ENCODE peak calls at places on chromosomes 3 and 15, in five cellular contexts. G is AG04450, P is ovary, W is transverse colon, T is astrocyte of the spinal cord. E is an unnamed sample.

GRCh38 chr3:127254730-127255129 is 33.1 kb downstream of the PRR20G start:
- DNase-seq in G (no peak), P (no peak), W (no peak), T (no peak), E (no peak)

GRCh38 chr3:14431556-14431927 is 29.1 kb downstream of the SLC6A6 start:
- DNase-seq in G (no peak), P (no peak), W (peak), T (no peak), E (no peak)

GRCh38 chr15:79042213-79042928 is 48.2 kb downstream of the RASGRF1 start:
- DNase-seq in G (no peak), P (no peak), W (no peak), T (no peak), E (no peak)

GRCh38 chr3:60542981-60543380 is 708.3 kb downstream of the FHIT start:
- DNase-seq in G (no peak), P (no peak), W (no peak), T (no peak), E (no peak)

GRCh38 chr3:184474907-184475306 is 86.7 kb upstream of the EPHB3 start:
- DNase-seq in G (no peak), P (no peak), W (no peak), T (no peak), E (no peak)

GRCh38 chr15:98683821-98684220 is 35.5 kb downstream of the IGF1R start:
- DNase-seq in G (no peak), P (no peak), W (no peak), T (no peak), E (no peak)

GRCh38 chr3:108477511-108478147 is 32.8 kb downstream of the MYH15 start:
- DNase-seq in G (peak), P (peak), W (peak), T (peak), E (no peak)

GRCh38 chr3:186938716-186939115 is 8.4 kb downstream of the ST6GAL1 start:
- DNase-seq in G (no peak), P (no peak), W (no peak), T (no peak), E (peak)

GRCh38 chr15:44137750-44138149 is 57.3 kb downstream of the FRMD5 start:
- DNase-seq in G (no peak), P (no peak), W (peak), T (no peak), E (no peak)

GRCh38 chr3:40387001-40387894 is at the start of gene ENTPD3:
- DNase-seq in G (no peak), P (no peak), W (peak), T (no peak), E (no peak)

DNA sequence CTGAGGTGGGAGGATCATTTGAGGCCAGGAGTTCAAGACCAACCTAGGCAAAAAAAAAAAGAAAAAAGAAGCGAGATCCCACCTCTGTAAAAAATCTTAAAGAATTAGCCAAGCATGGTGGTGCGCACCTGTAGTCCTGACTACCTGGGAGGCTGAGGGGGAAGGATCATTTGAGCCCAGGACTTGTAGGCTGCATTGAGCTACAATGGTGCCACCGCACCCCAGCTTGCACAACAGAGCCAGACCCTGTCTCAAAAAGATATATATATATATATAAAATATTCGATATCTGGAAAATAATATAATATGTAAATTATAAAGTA is 1.1 kb upstream of the IMP3 start:
- DNase-seq in G (no peak), P (no peak), W (no peak), T (no peak), E (no peak)
- TF ChIP-seq CTCF in G (no peak), P (no peak), W (no peak), T (no peak), E (no peak)

GRCh38 chr3:170483485-170484262 is 65.0 kb downstream of the CLDN11 start:
- DNase-seq in G (no peak), P (no peak), W (no peak), T (no peak), E (no peak)
- TF ChIP-seq CTCF in G (peak), P (no peak), W (no peak), T (peak), E (no peak)

GRCh38 chr3:33194303-33194702 is 24.3 kb downstream of the SUSD5 start:
- DNase-seq in G (no peak), P (no peak), W (no peak), T (no peak), E (no peak)
- TF ChIP-seq CTCF in G (no peak), P (no peak), W (no peak), T (no peak), E (no peak)

GRCh38 chr3:66140106-66140505 is 80.7 kb upstream of the SLC25A26 start:
- DNase-seq in G (no peak), P (no peak), W (no peak), T (no peak), E (no peak)

GRCh38 chr3:66139415-66139814 is 81.4 kb upstream of the SLC25A26 start:
- DNase-seq in G (no peak), P (no peak), W (no peak), T (no peak), E (no peak)

GRCh38 chr3:66136597-66136996 is 84.2 kb upstream of the SLC25A26 start:
- DNase-seq in G (no peak), P (no peak), W (no peak), T (peak), E (no peak)

GRCh38 chr3:66140763-66141372 is 79.9 kb upstream of the SLC25A26 start:
- DNase-seq in G (no peak), P (no peak), W (no peak), T (peak), E (no peak)

GRCh38 chr3:66138336-66139234 is 82.2 kb upstream of the SLC25A26 start:
- DNase-seq in G (no peak), P (peak), W (peak), T (peak), E (peak)
- TF ChIP-seq CTCF in G (peak), P (peak), W (peak), T (peak), E (peak)

GRCh38 chr15:66014022-66014421 is 144.7 kb downstream of the RAB11A start:
- DNase-seq in G (no peak), P (no peak), W (no peak), T (no peak), E (no peak)
- TF ChIP-seq CTCF in G (no peak), P (no peak), W (no peak), T (no peak), E (no peak)

DNA sequence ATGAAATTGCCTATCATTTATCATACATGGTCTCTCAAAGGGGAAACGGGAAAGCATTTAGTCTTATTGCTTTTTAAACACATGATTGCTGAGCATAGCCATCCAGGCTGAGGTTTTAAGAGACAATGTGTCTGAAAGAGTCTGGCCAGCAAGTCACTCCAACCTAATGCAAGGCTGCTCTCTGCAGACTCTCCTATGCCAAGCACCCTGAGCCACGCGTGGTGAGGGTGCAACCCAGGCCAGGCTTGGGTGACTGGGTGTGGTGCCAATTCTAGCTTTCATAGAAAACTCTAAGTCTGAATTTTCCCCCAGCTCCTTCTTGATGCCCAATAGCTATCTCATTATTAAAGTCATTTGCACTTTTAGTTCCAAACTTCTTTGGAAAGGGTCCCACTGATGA is 200.3 kb downstream of the RPLP1 start:
- DNase-seq in G (no peak), P (no peak), W (no peak), T (no peak), E (no peak)
- TF ChIP-seq CTCF in G (no peak), P (no peak), W (no peak), T (no peak), E (peak)

DNA sequence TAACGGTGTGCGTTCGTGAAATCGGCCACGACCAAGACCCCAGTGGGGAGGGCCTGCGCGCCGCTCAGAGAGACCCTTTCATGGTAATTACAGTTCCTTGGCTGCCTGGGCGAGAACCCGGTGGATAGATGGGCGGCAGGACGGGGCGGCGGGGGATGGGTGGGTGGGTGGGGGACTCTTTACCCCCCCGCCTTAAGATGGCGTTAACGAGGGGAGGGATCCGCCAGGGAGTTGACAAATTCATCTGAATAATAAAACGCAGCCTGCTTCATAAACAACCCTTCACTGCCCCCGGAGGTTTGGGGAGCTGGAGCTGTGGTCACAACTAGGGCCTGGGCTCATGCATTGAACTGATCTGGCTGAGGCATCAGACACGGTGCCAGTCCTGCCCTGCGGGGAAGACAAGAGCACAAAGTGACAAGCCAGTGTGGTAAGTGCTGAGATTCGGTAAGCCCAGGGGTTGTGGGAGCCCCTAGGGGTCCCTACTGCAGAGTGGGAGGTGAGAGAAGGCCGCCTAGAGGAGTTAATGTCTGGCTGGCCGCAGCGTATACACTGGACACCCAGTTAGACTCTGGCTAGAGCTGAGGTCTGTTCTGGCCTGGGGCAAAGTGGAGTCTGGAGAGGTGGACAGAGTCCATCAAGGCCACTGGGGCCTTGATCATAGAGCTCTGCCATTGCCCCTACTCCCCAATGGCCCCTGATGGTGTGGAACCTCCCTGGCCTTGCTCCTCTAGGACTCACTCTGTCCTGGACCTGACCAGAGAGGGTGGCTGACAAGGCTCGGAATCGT is 766 bp downstream of the MRAS start:
- DNase-seq in G (no peak), P (peak), W (no peak), T (peak), E (no peak)
- TF ChIP-seq CTCF in G (no peak), P (no peak), W (no peak), T (no peak), E (no peak)

E was measured in tibial artery.